ENCODE peak calls at places on chromosomes 1 and 21, in nine cellular contexts. P is pons; M is GM12865; H is memory B cell; F is substantia nigra; V is fibroblast of the conjunctiva; Q is GM12864; A is stimulated activated CD4-positive, alpha-beta T cell treated with anti-CD3 and anti-CD28 coated beads, Interleukin-4, amount 100 ng/mL, for 48 hours; L is naive thymus-derived CD8-positive, alpha-beta T cell. G is an unnamed sample.
A peak's percentile ranks its signal among the peaks of the same experiment; 100 is the strongest.

GRCh38 chr1:43421396-43421795 is 31.7 kb downstream of the SZT2 start:
- DNase-seq in P (no peak), M (no peak), H (no peak), F (no peak), V (no peak), Q (no peak), A (no peak), L (no peak), G (no peak)

GRCh38 chr1:31976401-31976800 is 37.3 kb upstream of the KHDRBS1 start:
- DNase-seq in P (no peak), M (no peak), H (no peak), F (no peak), V (no peak), Q (no peak), A (no peak), L (no peak), G (no peak)

GRCh38 chr1:183180634-183181056 is 5.4 kb upstream of the LAMC2 start:
- DNase-seq in P (no peak), M (peak; percentile 82), H (peak; percentile 26), F (no peak), V (peak; percentile 75), Q (peak; percentile 18), A (no peak), L (no peak), G (peak; percentile 57)

GRCh38 chr1:47755368-47755990 is 241.7 kb downstream of the TRABD2B start:
- DNase-seq in P (no peak), M (peak; percentile 70), H (peak; percentile 7), F (no peak), V (no peak), Q (peak; percentile 8), A (peak; percentile 66), L (peak; percentile 8), G (no peak)

GRCh38 chr1:191889623-191890003 is 268.6 kb upstream of the RGS18 start:
- DNase-seq in P (no peak), M (no peak), H (no peak), F (no peak), V (no peak), Q (no peak), A (no peak), L (no peak), G (no peak)

GRCh38 chr1:223215026-223215425 is 72.0 kb upstream of the TLR5 start:
- DNase-seq in P (no peak), M (no peak), H (no peak), F (no peak), V (no peak), Q (no peak), A (no peak), L (no peak), G (no peak)

GRCh38 chr1:94535879-94536278 is 5.7 kb downstream of the F3 start:
- DNase-seq in P (no peak), M (no peak), H (no peak), F (no peak), V (no peak), Q (no peak), A (no peak), L (no peak), G (no peak)

GRCh38 chr1:79197421-79197820 is 190.9 kb upstream of the ADGRL4 start:
- DNase-seq in P (peak; percentile 40), M (peak; percentile 8), H (no peak), F (no peak), V (no peak), Q (no peak), A (no peak), L (no peak), G (no peak)

GRCh38 chr21:37079211-37079824 is 6.3 kb downstream of the TTC3 start:
- DNase-seq in P (no peak), M (peak; percentile 15), H (no peak), F (no peak), V (no peak), Q (no peak), A (no peak), L (no peak), G (no peak)

GRCh38 chr21:44005593-44005992 is 6.5 kb upstream of the TRAPPC10 start:
- DNase-seq in P (no peak), M (no peak), H (no peak), F (no peak), V (no peak), Q (no peak), A (no peak), L (no peak), G (no peak)

GRCh38 chr1:31865728-31866449 is 50.1 kb upstream of the SPOCD1 start:
- DNase-seq in P (no peak), M (no peak), H (no peak), F (no peak), V (no peak), Q (no peak), A (no peak), L (no peak), G (no peak)

GRCh38 chr21:40177979-40178378 is 310.7 kb downstream of the PCP4 start:
- DNase-seq in P (no peak), M (no peak), H (no peak), F (no peak), V (no peak), Q (no peak), A (no peak), L (no peak), G (no peak)

GRCh38 chr1:172287207-172287606 is 133.3 kb upstream of the C1orf105 start:
- DNase-seq in P (peak; percentile 38), M (no peak), H (no peak), F (no peak), V (no peak), Q (no peak), A (no peak), L (no peak), G (no peak)

GRCh38 chr1:202909494-202909893 is 17.5 kb downstream of the KLHL12 start:
- DNase-seq in P (no peak), M (no peak), H (no peak), F (no peak), V (no peak), Q (no peak), A (no peak), L (no peak), G (no peak)

GRCh38 chr1:94909486-94909885 is 17.4 kb downstream of the CNN3 start:
- DNase-seq in P (no peak), M (no peak), H (no peak), F (no peak), V (no peak), Q (no peak), A (no peak), L (no peak), G (no peak)

GRCh38 chr1:214638474-214638807 is 35.4 kb downstream of the CENPF start:
- DNase-seq in P (no peak), M (no peak), H (no peak), F (no peak), V (no peak), Q (no peak), A (no peak), L (peak; percentile 9), G (no peak)